ENCODE peak calls at places on chromosomes 5 and 9, in five cellular contexts. E is nephron progenitor cell; T is CD8-positive, alpha-beta T cell; N is GM23338; F is right atrium auricular region. A is an unnamed sample.

GRCh38 chr9:112496074-112496722 is 9.6 kb downstream of the KIAA1958 start:
- DNase-seq in F (no peak), E (no peak), T (no peak), N (no peak), A (no peak)

GRCh38 chr9:74946686-74947085 is 6.0 kb downstream of the C9orf40 start:
- DNase-seq in F (no peak), E (no peak), N (no peak), T (no peak), A (no peak)

GRCh38 chr9:70261131-70261870 is 2.5 kb downstream of the SMC5 start:
- DNase-seq in N (no peak), E (no peak), F (no peak), T (no peak), A (no peak)

GRCh38 chr5:6379246-6379645 is 899 bp upstream of the MED10 start:
- DNase-seq in T (no peak), N (no peak), F (no peak), E (no peak), A (no peak)

GRCh38 chr5:76337949-76338589 is 65.0 kb upstream of the IQGAP2 start:
- DNase-seq in T (peak; percentile 39), E (peak; percentile 31), N (peak; percentile 90), F (no peak), A (no peak)

GRCh38 chr5:1008451-1009358 is at the start of gene NKD2:
- DNase-seq in N (peak; percentile 69), T (peak; percentile 55), E (peak; percentile 82), F (peak; percentile 48), A (no peak)

GRCh38 chr5:32301891-32302290 is 10.8 kb downstream of the MTMR12 start:
- DNase-seq in F (no peak), E (no peak), N (no peak), T (no peak), A (no peak)

GRCh38 chr9:108813951-108814601 is 41.7 kb downstream of the ACTL7B start:
- DNase-seq in E (no peak), F (no peak), N (peak; percentile 38), T (no peak), A (peak; percentile 62)

GRCh38 chr5:145499483-145499882 is 335.7 kb downstream of the PRELID2 start:
- DNase-seq in F (no peak), E (no peak), T (no peak), N (peak; percentile 8), A (no peak)

GRCh38 chr5:115477581-115477980 is 67.0 kb downstream of the FEM1C start:
- DNase-seq in E (no peak), T (no peak), F (no peak), N (no peak), A (no peak)

GRCh38 chr9:114908104-114908621 is 22.2 kb downstream of the TNFSF8 start:
- DNase-seq in T (no peak), N (no peak), E (no peak), F (no peak), A (no peak)

GRCh38 chr9:120941046-120941770 is 14.6 kb upstream of the TRAF1 start:
- DNase-seq in F (no peak), E (no peak), N (no peak), T (no peak), A (no peak)

GRCh38 chr5:13477118-13477737 is 467.3 kb downstream of the DNAH5 start:
- DNase-seq in F (no peak), N (no peak), E (no peak), T (no peak), A (no peak)

GRCh38 chr5:13480834-13481233 is 463.7 kb downstream of the DNAH5 start:
- DNase-seq in F (no peak), E (no peak), T (no peak), N (peak; percentile 31), A (no peak)

GRCh38 chr5:13478831-13479465 is 465.5 kb downstream of the DNAH5 start:
- DNase-seq in N (peak; percentile 83), F (no peak), E (peak; percentile 31), T (no peak), A (no peak)
- TF ChIP-seq CTCF in N (peak; percentile 76), F (no peak), E (peak; percentile 65), T (no peak), A (peak; percentile 40)

DNA sequence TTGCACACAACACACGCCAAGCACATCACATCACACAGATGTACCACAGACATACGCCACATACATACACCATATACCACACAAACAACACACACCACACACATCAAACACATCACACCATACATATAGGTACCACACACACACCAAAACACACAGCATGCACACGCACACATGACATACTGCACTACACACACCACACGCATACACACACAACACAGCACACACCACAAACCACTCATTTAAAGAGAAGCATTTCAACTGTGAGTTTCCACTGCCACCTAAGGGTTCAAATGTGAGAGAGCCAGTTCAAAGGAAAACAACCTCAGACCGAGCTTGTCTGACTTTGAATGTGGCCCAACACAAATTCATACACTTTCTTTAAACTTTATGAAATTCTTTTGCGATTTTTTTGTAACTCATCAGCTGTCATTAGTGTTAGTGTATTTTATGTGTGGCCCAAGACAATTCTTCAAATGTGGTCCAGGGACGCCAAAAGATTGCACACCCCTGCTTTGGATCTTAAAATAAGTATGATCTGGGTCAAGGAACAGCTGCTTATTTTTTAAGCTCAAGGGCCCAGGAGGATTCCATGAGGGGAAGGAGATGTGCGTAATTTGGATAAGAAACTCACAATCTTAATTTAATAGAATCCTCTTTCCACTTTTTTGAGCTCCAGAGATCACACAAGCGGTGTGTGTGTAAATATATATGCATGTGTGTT is 494.6 kb downstream of the GADD45G start:
- DNase-seq in T (no peak), N (peak; percentile 45), F (no peak), E (no peak), A (no peak)
- TF ChIP-seq CTCF in T (no peak), N (peak; percentile 59), F (no peak), E (peak; percentile 27), A (peak; percentile 57)

GRCh38 chr5:107067391-107067790 is 603.3 kb downstream of the EFNA5 start:
- DNase-seq in E (peak; percentile 4), T (no peak), N (peak; percentile 36), F (no peak), A (no peak)
- TF ChIP-seq CTCF in E (no peak), T (no peak), N (peak; percentile 20), F (no peak), A (no peak)

GRCh38 chr5:133387621-133388020 is 224.7 kb downstream of the FSTL4 start:
- DNase-seq in E (no peak), F (no peak), N (no peak), T (no peak), A (no peak)

GRCh38 chr5:133391349-133392136 is 220.8 kb downstream of the FSTL4 start:
- DNase-seq in T (no peak), F (no peak), N (no peak), E (no peak), A (peak; percentile 66)

GRCh38 chr5:133390416-133391155 is 221.8 kb downstream of the FSTL4 start:
- DNase-seq in F (no peak), N (no peak), T (no peak), E (no peak), A (no peak)

GRCh38 chr5:133387091-133387490 is 225.2 kb downstream of the FSTL4 start:
- DNase-seq in F (no peak), E (no peak), T (no peak), N (no peak), A (no peak)

GRCh38 chr5:133389066-133389590 is 223.2 kb downstream of the FSTL4 start:
- DNase-seq in N (no peak), F (no peak), T (no peak), E (no peak), A (peak; percentile 88)
- TF ChIP-seq CTCF in N (no peak), F (no peak), T (no peak), E (no peak), A (no peak)